ENCODE peak calls at places on chromosomes 2 and 18, in nine cellular contexts. M is iris pigment epithelial cell, H is neural progenitor cell, U is NCI-H2081, Z is OCI-LY7, P is NCI-H146, S is ovary, Q is Caco-2, X is Caki2. V is an unnamed sample.

GRCh38 chr2:47070920-47071824 is 83.9 kb downstream of the STPG4 start:
- DNase-seq in Z (peak), X (no peak), H (no peak), P (no peak), Q (no peak), M (peak), U (no peak), S (peak), V (no peak)

GRCh38 chr2:47501374-47502200 is 98.6 kb downstream of the MSH2 start:
- DNase-seq in Z (no peak), X (no peak), Q (no peak), H (no peak), M (peak), U (no peak), S (no peak), P (no peak), V (no peak)

GRCh38 chr2:215747244-215747620 is 266.1 kb downstream of the MREG start:
- DNase-seq in H (no peak), Z (no peak), Q (no peak), S (no peak), X (no peak), M (peak), P (no peak), U (no peak), V (no peak)

GRCh38 chr2:176554107-176555048 is 285.1 kb downstream of the MTX2 start:
- DNase-seq in Q (no peak), S (peak), M (peak), Z (peak), X (peak), H (peak), U (peak), P (peak), V (peak)

GRCh38 chr2:12577086-12577485 is 139.7 kb upstream of the TRIB2 start:
- DNase-seq in M (no peak), U (peak), S (no peak), P (no peak), Z (no peak), X (no peak), H (no peak), Q (no peak), V (no peak)

GRCh38 chr2:133411857-133412256 is 156.4 kb downstream of the NCKAP5 start:
- DNase-seq in Z (no peak), Q (no peak), P (no peak), H (peak), U (no peak), S (no peak), M (no peak), X (no peak), V (no peak)

GRCh38 chr18:28802546-28802945 is 625.6 kb upstream of the CDH2 start:
- DNase-seq in Z (no peak), X (no peak), U (no peak), H (no peak), Q (no peak), M (peak), P (no peak), S (no peak), V (no peak)

GRCh38 chr18:61998957-61999356 is 106.2 kb upstream of the RNF152 start:
- DNase-seq in S (no peak), H (no peak), Q (no peak), P (no peak), Z (no peak), M (peak), U (no peak), X (no peak), V (no peak)